ENCODE peak calls at places on chromosome 21, in eight cellular contexts. Q, C, M, T, A, K, H and Z are unnamed samples.

GRCh38 chr21:33308586-33309490 is 15.9 kb upstream of the IFNAR1 start:
- DNase-seq in Q (peak; percentile 21), C (no peak), M (no peak), T (no peak), A (no peak), K (no peak), H (peak; percentile 27), Z (no peak)

GRCh38 chr21:16708431-16708830 is 804.4 kb upstream of the CXADR start:
- DNase-seq in Q (peak; percentile 55), C (no peak), M (no peak), T (no peak), A (no peak), K (no peak), H (no peak), Z (no peak)

GRCh38 chr21:15421947-15422346 is 307.8 kb upstream of the USP25 start:
- DNase-seq in Q (peak; percentile 77), C (no peak), M (no peak), T (no peak), A (no peak), K (peak; percentile 48), H (no peak), Z (no peak)

GRCh38 chr21:16473965-16474364 is 744.2 kb downstream of the USP25 start:
- DNase-seq in Q (peak; percentile 89), C (no peak), M (no peak), T (no peak), A (no peak), K (no peak), H (no peak), Z (no peak)

GRCh38 chr21:38244885-38245869 is 11.6 kb upstream of the KCNJ15 start:
- DNase-seq in Q (peak; percentile 100), C (no peak), M (no peak), T (no peak), A (no peak), K (peak; percentile 83), H (no peak), Z (no peak)

GRCh38 chr21:39504230-39504629 is 52.5 kb downstream of the SH3BGR start:
- DNase-seq in Q (no peak), C (no peak), M (no peak), T (no peak), A (no peak), K (no peak), H (no peak), Z (peak; percentile 83)

GRCh38 chr21:26945916-26946315 is 21.0 kb downstream of the ADAMTS5 start:
- DNase-seq in Q (peak; percentile 12), C (no peak), M (no peak), T (peak; percentile 56), A (no peak), K (no peak), H (peak; percentile 37), Z (no peak)

GRCh38 chr21:28419811-28420210 is 572.9 kb downstream of the LTN1 start:
- DNase-seq in Q (no peak), C (no peak), M (no peak), T (no peak), A (no peak), K (peak; percentile 15), H (no peak), Z (no peak)

GRCh38 chr21:34670220-34670961 is 1.6 kb downstream of the CLIC6 start:
- DNase-seq in Q (peak; percentile 9), C (no peak), M (no peak), T (no peak), A (no peak), K (no peak), H (no peak), Z (no peak)

GRCh38 chr21:23160914-23161313 is 2162.7 kb downstream of the NCAM2 start:
- DNase-seq in Q (no peak), C (no peak), M (no peak), T (no peak), A (no peak), K (peak; percentile 35), H (no peak), Z (no peak)

GRCh38 chr21:42609806-42610205 is 43.6 kb upstream of the PDE9A start:
- DNase-seq in Q (no peak), C (no peak), M (peak; percentile 51), T (no peak), A (no peak), K (no peak), H (no peak), Z (no peak)

GRCh38 chr21:33949516-33950424 is 34.2 kb upstream of the ATP5PO start:
- DNase-seq in Q (no peak), C (no peak), M (no peak), T (no peak), A (no peak), K (no peak), H (no peak), Z (no peak)

GRCh38 chr21:14737922-14738321 is 191.8 kb upstream of the SAMSN1 start:
- DNase-seq in Q (no peak), C (peak; percentile 55), M (no peak), T (no peak), A (peak; percentile 37), K (peak; percentile 83), H (peak; percentile 53), Z (no peak)

GRCh38 chr21:45070970-45071369 is 3.4 kb upstream of the ADARB1 start:
- DNase-seq in Q (no peak), C (no peak), M (no peak), T (peak; percentile 69), A (no peak), K (no peak), H (no peak), Z (no peak)
- H3K36me3 ChIP-seq in Q (no peaks in the 10 kb centered on the region), C (no peaks in the 10 kb centered on the region), M (no peaks in the 10 kb centered on the region), T (no peaks in the 10 kb centered on the region), A (no peaks in the 10 kb centered on the region), K (no peaks in the 10 kb centered on the region), H (no peaks in the 10 kb centered on the region), Z (no peaks in the 10 kb centered on the region)

DNA sequence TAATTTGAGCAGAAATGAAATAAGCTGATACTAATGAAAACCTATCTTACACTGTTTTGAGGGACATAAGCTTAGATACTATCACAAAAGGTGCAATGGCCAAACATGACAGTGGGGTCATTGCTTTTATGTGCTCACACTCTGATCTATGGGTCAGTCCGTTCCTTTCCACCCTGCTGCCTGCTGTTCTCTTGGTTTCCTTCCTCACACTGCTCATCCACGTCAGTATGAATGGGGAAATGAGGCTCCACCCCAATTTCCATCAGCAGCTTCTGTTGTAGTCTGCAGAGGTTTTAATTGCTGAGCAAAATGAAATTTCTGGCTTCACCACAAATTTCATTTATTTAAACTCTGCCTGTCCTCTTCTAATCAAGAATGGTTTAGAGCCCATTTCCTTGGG is 155.2 kb downstream of the GABPA start:
- DNase-seq in Q (no peak), C (no peak), M (no peak), T (no peak), A (no peak), K (no peak), H (no peak), Z (no peak)
- H3K36me3 ChIP-seq in Q (peaks cover 3% of the 10 kb centered on the region), C (no peaks in the 10 kb centered on the region), M (peaks cover 44% of the 10 kb centered on the region), T (no peaks in the 10 kb centered on the region), A (peaks cover 8% of the 10 kb centered on the region), K (peaks cover 46% of the 10 kb centered on the region), H (peaks cover 21% of the 10 kb centered on the region), Z (no peaks in the 10 kb centered on the region)

DNA sequence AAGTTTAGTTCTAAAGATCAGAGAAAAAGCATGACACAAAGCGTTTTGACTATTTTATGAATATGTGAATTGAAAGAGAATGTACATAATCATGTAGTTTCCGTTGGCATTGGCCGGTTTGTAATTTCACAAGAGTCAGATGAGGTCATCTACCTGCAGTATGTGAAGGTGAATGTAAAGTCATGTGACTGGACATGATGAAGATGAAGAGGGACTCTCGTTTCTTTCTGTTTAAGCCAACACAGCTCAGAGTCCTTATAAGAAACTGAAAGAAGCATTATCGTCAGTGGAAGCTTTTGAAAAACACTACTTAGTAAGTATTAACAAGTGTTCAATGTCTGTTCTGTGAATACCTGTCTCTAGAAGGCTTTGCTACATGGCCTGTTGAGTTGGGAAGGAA is 30.9 kb upstream of the PWP2 start:
- DNase-seq in Q (no peak), C (no peak), M (no peak), T (no peak), A (no peak), K (no peak), H (no peak), Z (no peak)
- H3K36me3 ChIP-seq in Q (peaks cover 7% of the 10 kb centered on the region), C (peaks cover 5% of the 10 kb centered on the region), M (peaks cover 86% of the 10 kb centered on the region), T (peaks cover 94% of the 10 kb centered on the region), A (peaks cover 29% of the 10 kb centered on the region), K (peaks cover 49% of the 10 kb centered on the region), H (peaks cover 14% of the 10 kb centered on the region), Z (peaks cover 40% of the 10 kb centered on the region)

GRCh38 chr21:45439901-45440461 is 35.0 kb downstream of the COL18A1 start:
- DNase-seq in Q (no peak), C (no peak), M (no peak), T (peak; percentile 49), A (no peak), K (no peak), H (no peak), Z (no peak)
- H3K36me3 ChIP-seq in Q (no peaks in the 10 kb centered on the region), C (no peaks in the 10 kb centered on the region), M (no peaks in the 10 kb centered on the region), T (no peaks in the 10 kb centered on the region), A (no peaks in the 10 kb centered on the region), K (no peaks in the 10 kb centered on the region), H (no peaks in the 10 kb centered on the region), Z (no peaks in the 10 kb centered on the region)